ENCODE peak calls at places on chromosomes 5 and 9, in six cellular contexts. K is MM.1S, B is GM23248, Y is IMR-90, X is fibroblast of lung, O is NT2/D1. L is an unnamed sample.
A peak's percentile ranks its signal among the peaks of the same experiment; 100 is the strongest.

GRCh38 chr5:101390317-101390908 is 487.3 kb upstream of the ST8SIA4 start:
- DNase-seq in B (peak; percentile 73), X (peak; percentile 74), Y (peak; percentile 45), K (peak; percentile 49), O (peak; percentile 52), L (peak; percentile 45)

GRCh38 chr5:14959443-14960119 is 88.0 kb upstream of the ANKH start:
- DNase-seq in Y (no peak), X (no peak), K (no peak), B (no peak), O (no peak), L (no peak)

GRCh38 chr5:97004423-97005060 is 68.7 kb downstream of the LNPEP start:
- DNase-seq in B (no peak), O (no peak), K (no peak), Y (peak; percentile 10), X (peak; percentile 37), L (no peak)

GRCh38 chr9:121649476-121650219 is 1.8 kb upstream of the DAB2IP start:
- DNase-seq in O (no peak), B (no peak), Y (no peak), X (no peak), K (no peak), L (no peak)

GRCh38 chr9:95822583-95823431 is 52.7 kb upstream of the ERCC6L2 start:
- DNase-seq in B (peak; percentile 72), K (peak; percentile 44), O (no peak), X (peak; percentile 96), Y (peak; percentile 98), L (no peak)

GRCh38 chr5:176424181-176424580 is 7.8 kb upstream of the CLTB start:
- DNase-seq in O (no peak), Y (no peak), X (no peak), B (no peak), K (no peak), L (no peak)

GRCh38 chr5:14257995-14258403 is 114.9 kb downstream of the TRIO start:
- DNase-seq in O (no peak), X (no peak), B (no peak), K (no peak), Y (no peak), L (no peak)

GRCh38 chr5:137633896-137634295 is 102.0 kb downstream of the KLHL3 start:
- DNase-seq in O (no peak), Y (no peak), B (no peak), K (no peak), X (no peak), L (no peak)

GRCh38 chr5:94830520-94830919 is 212.1 kb downstream of the SLF1 start:
- DNase-seq in B (peak; percentile 23), O (no peak), K (peak; percentile 13), X (peak; percentile 10), Y (no peak), L (no peak)

GRCh38 chr9:133275105-133276000 is at the start of gene ABO:
- DNase-seq in X (no peak), K (no peak), O (no peak), Y (no peak), B (peak; percentile 10), L (no peak)

GRCh38 chr5:21121213-21121612 is 1133.2 kb upstream of the CDH18 start:
- DNase-seq in B (no peak), Y (no peak), O (no peak), X (no peak), K (peak; percentile 42), L (no peak)

GRCh38 chr5:72170101-72170500 is 62.8 kb downstream of the MAP1B start:
- DNase-seq in Y (no peak), X (no peak), B (no peak), K (no peak), O (no peak), L (no peak)

GRCh38 chr5:160118349-160119141 is 705 bp downstream of the PWWP2A start:
- DNase-seq in X (peak; percentile 15), K (peak; percentile 46), Y (no peak), O (no peak), B (no peak), L (no peak)

GRCh38 chr5:136058031-136058971 is 29.5 kb downstream of the TGFBI start:
- DNase-seq in Y (peak; percentile 100), K (no peak), O (no peak), B (peak; percentile 96), X (peak; percentile 100), L (no peak)

GRCh38 chr9:116174347-116174746 is 20.8 kb downstream of the PAPPA start:
- DNase-seq in B (peak; percentile 79), Y (peak; percentile 70), O (no peak), X (peak; percentile 51), K (no peak), L (no peak)

GRCh38 chr5:132819468-132819867 is 6.4 kb downstream of the SOWAHA start:
- DNase-seq in X (no peak), O (no peak), Y (no peak), K (no peak), B (no peak), L (no peak)

GRCh38 chr9:126705767-126706697 is 92.3 kb downstream of the LMX1B start:
- DNase-seq in X (peak; percentile 12), O (no peak), K (peak; percentile 67), Y (peak; percentile 11), B (peak; percentile 59), L (no peak)

GRCh38 chr5:42641321-42642005 is 115.2 kb upstream of the CCDC152 start:
- DNase-seq in K (no peak), O (no peak), X (no peak), Y (no peak), B (no peak), L (no peak)

GRCh38 chr5:40799248-40799647 is 1.1 kb upstream of the PRKAA1 start:
- DNase-seq in X (peak; percentile 54), O (no peak), Y (peak; percentile 33), K (no peak), B (peak; percentile 21), L (no peak)

GRCh38 chr5:40798012-40798855 is at the start of gene PRKAA1:
- DNase-seq in Y (peak; percentile 83), X (peak; percentile 86), K (peak; percentile 90), B (peak; percentile 95), O (peak; percentile 72), L (no peak)

GRCh38 chr5:40796487-40796889 is 1.7 kb downstream of the PRKAA1 start:
- DNase-seq in B (peak; percentile 76), Y (peak; percentile 77), X (peak; percentile 90), K (no peak), O (no peak), L (no peak)

GRCh38 chr5:40798856-40799210 is 659 bp upstream of the PRKAA1 start:
- DNase-seq in O (no peak), K (no peak), Y (no peak), X (no peak), B (no peak), L (no peak)

DNA sequence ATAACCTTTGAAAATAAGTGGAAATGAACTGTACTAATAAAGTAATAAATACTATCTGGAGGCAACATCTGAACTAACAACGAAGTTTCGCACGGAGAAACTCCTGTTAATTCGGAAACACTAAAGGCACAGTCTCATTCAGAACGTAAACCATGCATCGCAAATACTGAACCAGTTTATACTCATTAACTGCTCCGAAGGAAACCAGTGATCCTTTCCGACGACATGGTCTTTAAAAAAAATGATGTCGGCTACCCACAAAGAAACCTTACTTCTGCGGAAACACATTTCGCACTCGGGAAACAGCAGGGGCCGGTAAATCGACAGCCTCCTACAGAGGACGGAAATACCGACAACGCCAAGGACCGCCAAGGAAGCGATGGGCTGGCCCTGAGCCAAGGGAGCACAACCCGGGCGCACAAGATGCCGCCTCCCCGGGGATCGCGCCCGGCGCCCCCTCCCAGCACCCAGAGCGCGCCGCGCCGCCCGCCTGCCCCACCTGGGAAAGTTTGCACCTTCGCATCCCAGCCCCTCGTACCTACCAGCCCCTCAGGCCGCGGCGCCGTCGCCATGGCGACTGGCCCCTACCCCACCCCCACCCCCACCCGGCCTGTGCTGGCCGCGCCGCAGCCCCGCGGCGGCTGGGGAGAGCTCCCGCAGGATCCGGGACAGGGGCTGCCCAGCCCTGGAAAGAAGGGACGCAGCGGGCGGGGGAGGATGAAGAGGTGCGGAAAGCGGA is 732 bp downstream of the PRKAA1 start:
- DNase-seq in K (peak; percentile 76), Y (peak; percentile 58), B (peak; percentile 80), O (peak; percentile 9), X (peak; percentile 75), L (peak; percentile 73)
- H3K4me3 ChIP-seq in K (peak overlapping the region; percentile 91), Y (peak overlapping the region; percentile 98), B (peak overlapping the region; percentile 91), O (peak overlapping the region; percentile 80), X (peak overlapping the region; percentile 58), L (peak overlapping the region; percentile 87)

DNA sequence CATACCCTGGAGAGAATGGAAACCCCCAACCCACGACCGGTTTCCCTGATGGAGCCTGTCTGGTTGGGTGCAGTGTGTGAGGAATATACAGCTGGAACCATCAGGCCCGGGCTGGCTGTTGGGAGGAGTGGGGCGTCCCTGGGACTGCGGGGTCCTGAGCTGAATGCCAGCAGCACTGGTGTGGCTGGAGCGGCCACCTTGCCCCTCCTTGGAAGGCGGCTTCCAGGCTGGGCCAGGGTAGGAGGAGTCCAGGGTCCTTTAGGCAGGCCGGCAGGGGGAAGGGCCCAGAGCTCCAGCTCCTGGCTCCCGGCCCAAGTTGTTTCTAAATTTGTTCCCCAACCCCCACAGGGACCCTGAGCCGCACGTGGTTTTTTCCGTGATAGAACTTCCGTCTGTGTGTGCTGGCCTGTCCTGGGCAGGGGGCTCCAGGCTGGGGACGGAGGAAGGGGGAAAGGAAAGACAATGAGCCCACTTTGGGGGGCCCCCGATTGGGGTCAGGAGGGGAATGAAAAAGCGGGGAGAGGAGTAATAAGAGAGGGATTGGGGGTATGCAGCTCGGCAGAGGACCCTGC is 683 bp upstream of the TOR4A start:
- DNase-seq in Y (peak; percentile 38), O (no peak), K (no peak), B (peak; percentile 63), X (peak; percentile 77), L (no peak)
- H3K9ac ChIP-seq in Y (peak overlapping the region; percentile 39), O (peak overlapping the region; percentile 80), K (peak overlapping the region; percentile 70), B (peak overlapping the region; percentile 71), X (peak overlapping the region; percentile 29), L (peak overlapping the region; percentile 73)

DNA sequence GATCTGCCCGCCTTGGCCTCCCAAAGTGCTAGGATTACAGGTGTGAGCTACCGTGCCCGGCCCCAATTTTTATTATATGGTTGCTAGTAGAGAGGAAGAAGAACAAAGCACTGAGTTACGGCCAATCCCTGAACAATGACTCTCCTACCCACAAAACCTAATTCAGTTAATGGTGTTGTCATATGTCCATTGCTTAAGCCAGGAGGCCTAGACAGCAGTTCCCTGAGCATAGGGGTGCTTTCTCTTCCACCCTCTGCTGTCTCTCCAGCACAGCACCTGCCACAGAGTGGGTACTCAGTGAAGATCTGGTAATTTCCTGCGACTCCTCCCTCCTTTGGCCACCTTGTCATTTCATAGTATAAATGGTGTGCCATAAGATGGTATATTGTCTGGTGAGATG is 21.4 kb upstream of the LTC4S start:
- DNase-seq in O (no peak), B (no peak), Y (no peak), K (no peak), X (no peak), L (no peak)
- H3K36me3 ChIP-seq in O (peaks cover 83% of the 10 kb centered on the region), B (peaks cover 57% of the 10 kb centered on the region), Y (peaks cover 73% of the 10 kb centered on the region), K (no peaks in the 10 kb centered on the region), X (peaks cover 18% of the 10 kb centered on the region), L (peaks cover 83% of the 10 kb centered on the region)

DNA sequence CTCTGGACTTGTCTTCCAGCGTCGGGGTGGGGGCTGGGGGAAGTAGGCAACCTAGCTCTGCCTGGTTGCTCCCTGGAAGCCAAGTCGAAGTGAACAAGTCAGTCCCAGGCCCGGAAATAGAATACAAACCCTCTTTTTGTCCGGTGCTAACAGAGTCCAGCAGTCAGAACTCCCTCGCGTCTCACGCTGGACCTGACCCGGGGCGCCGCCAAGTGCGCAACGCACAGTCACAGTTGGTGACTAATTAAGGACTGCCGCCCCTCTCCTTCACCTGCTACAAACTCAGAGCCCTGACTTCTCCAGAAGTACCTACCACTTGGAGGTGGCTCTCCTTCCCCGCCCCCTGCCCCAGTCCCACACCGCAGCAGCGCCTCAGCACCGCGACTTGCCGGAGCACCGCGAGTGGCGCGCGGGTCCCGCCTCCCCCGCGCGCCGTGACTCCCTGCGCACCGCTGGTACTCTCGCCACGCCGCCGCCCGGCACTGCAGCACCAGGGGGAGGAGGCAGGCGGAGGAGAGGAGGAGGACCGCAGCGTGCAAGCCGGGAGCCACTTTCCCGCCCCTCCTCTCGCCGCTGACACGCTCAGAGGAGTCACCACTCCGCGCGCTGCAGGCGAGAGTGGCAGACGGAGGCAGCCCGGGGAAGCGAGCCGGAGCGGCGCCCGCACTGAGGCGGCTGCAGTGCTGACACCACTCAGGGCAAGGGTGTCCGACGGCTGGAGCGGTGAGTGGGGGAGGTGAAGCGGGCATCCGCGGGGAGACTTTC is at the start of gene SV2C:
- DNase-seq in K (peak; percentile 86), B (peak; percentile 44), Y (no peak), O (no peak), X (no peak), L (no peak)
- H3K4me3 ChIP-seq in K (peak within 1 kb of the TSS; percentile 72), B (peak within 1 kb of the TSS; percentile 35), Y (no peak within 1 kb of the TSS), O (peak within 1 kb of the TSS; percentile 44), X (no peak within 1 kb of the TSS), L (peak within 1 kb of the TSS; percentile 90)